ENCODE peak calls at places on chromosomes 7 and 10, in seven cellular contexts. One of them, this sample, is unnamed.

GRCh38 chr10:89475137-89475536 is 60.3 kb downstream of the SLC16A12 start:
- DNase-seq in GM12878: no peak
- DNase-seq in HL-60: no peak
- DNase-seq in colonic mucosa: no peak
- DNase-seq in left lung: no peak
- DNase-seq in transverse colon: no peak
- DNase-seq in uterus: no peak
- DNase-seq in this sample: no peak

GRCh38 chr10:128220011-128220410 is 93.8 kb upstream of the MKI67 start:
- DNase-seq in GM12878: no peak
- DNase-seq in HL-60: no peak
- DNase-seq in colonic mucosa: no peak
- DNase-seq in left lung: no peak
- DNase-seq in transverse colon: peak
- DNase-seq in uterus: no peak
- DNase-seq in this sample: no peak

GRCh38 chr10:129105266-129105665 is 361.8 kb upstream of the MGMT start:
- DNase-seq in GM12878: no peak
- DNase-seq in HL-60: no peak
- DNase-seq in colonic mucosa: no peak
- DNase-seq in left lung: no peak
- DNase-seq in transverse colon: no peak
- DNase-seq in uterus: no peak
- DNase-seq in this sample: no peak

GRCh38 chr7:46569117-46569433 is 648.0 kb upstream of the IGFBP3 start:
- DNase-seq in GM12878: no peak
- DNase-seq in HL-60: no peak
- DNase-seq in colonic mucosa: no peak
- DNase-seq in left lung: no peak
- DNase-seq in transverse colon: no peak
- DNase-seq in uterus: no peak
- DNase-seq in this sample: no peak

GRCh38 chr7:105493928-105494325 is 28.1 kb downstream of the PUS7 start:
- DNase-seq in GM12878: no peak
- DNase-seq in HL-60: no peak
- DNase-seq in colonic mucosa: no peak
- DNase-seq in left lung: no peak
- DNase-seq in transverse colon: no peak
- DNase-seq in uterus: no peak
- DNase-seq in this sample: no peak

GRCh38 chr7:17233643-17234397 is 64.6 kb upstream of the AHR start:
- DNase-seq in GM12878: peak
- DNase-seq in HL-60: peak
- DNase-seq in colonic mucosa: no peak
- DNase-seq in left lung: no peak
- DNase-seq in transverse colon: no peak
- DNase-seq in uterus: no peak
- DNase-seq in this sample: no peak

GRCh38 chr10:21944727-21945386 is 58.7 kb downstream of the DNAJC1 start:
- DNase-seq in GM12878: no peak
- DNase-seq in HL-60: no peak
- DNase-seq in colonic mucosa: no peak
- DNase-seq in left lung: no peak
- DNase-seq in transverse colon: no peak
- DNase-seq in uterus: no peak
- DNase-seq in this sample: no peak

GRCh38 chr10:100569687-100570517 is 34.2 kb downstream of the HIF1AN start:
- DNase-seq in GM12878: no peak
- DNase-seq in HL-60: no peak
- DNase-seq in colonic mucosa: no peak
- DNase-seq in left lung: no peak
- DNase-seq in transverse colon: no peak
- DNase-seq in uterus: no peak
- DNase-seq in this sample: no peak

GRCh38 chr10:122658356-122659049 is 41.1 kb downstream of the C10orf120 start:
- DNase-seq in GM12878: no peak
- DNase-seq in HL-60: no peak
- DNase-seq in colonic mucosa: no peak
- DNase-seq in left lung: no peak
- DNase-seq in transverse colon: no peak
- DNase-seq in uterus: no peak
- DNase-seq in this sample: no peak

GRCh38 chr7:14766747-14767146 is 135.8 kb downstream of the DGKB start:
- DNase-seq in GM12878: no peak
- DNase-seq in HL-60: no peak
- DNase-seq in colonic mucosa: no peak
- DNase-seq in left lung: no peak
- DNase-seq in transverse colon: no peak
- DNase-seq in uterus: no peak
- DNase-seq in this sample: no peak

GRCh38 chr7:2012981-2013380 is 219.8 kb downstream of the MAD1L1 start:
- DNase-seq in GM12878: no peak
- DNase-seq in HL-60: no peak
- DNase-seq in colonic mucosa: no peak
- DNase-seq in left lung: peak
- DNase-seq in transverse colon: no peak
- DNase-seq in uterus: no peak
- DNase-seq in this sample: no peak

GRCh38 chr7:27148776-27149641 is 1.4 kb upstream of the HOXA6 start:
- DNase-seq in GM12878: no peak
- DNase-seq in HL-60: no peak
- DNase-seq in colonic mucosa: peak
- DNase-seq in left lung: peak
- DNase-seq in transverse colon: peak
- DNase-seq in uterus: no peak
- DNase-seq in this sample: no peak

GRCh38 chr7:895451-896052 is 19.2 kb downstream of the GET4 start:
- DNase-seq in GM12878: no peak
- DNase-seq in HL-60: no peak
- DNase-seq in colonic mucosa: no peak
- DNase-seq in left lung: peak
- DNase-seq in transverse colon: no peak
- DNase-seq in uterus: no peak
- DNase-seq in this sample: no peak

GRCh38 chr7:913736-914520 is 37.6 kb downstream of the GET4 start:
- DNase-seq in GM12878: no peak
- DNase-seq in HL-60: no peak
- DNase-seq in colonic mucosa: peak
- DNase-seq in left lung: peak
- DNase-seq in transverse colon: peak
- DNase-seq in uterus: no peak
- DNase-seq in this sample: peak

GRCh38 chr10:34222359-34222758 is 592.7 kb downstream of the PARD3 start:
- DNase-seq in GM12878: no peak
- DNase-seq in HL-60: no peak
- DNase-seq in colonic mucosa: no peak
- DNase-seq in left lung: no peak
- DNase-seq in transverse colon: no peak
- DNase-seq in uterus: no peak
- DNase-seq in this sample: no peak

DNA sequence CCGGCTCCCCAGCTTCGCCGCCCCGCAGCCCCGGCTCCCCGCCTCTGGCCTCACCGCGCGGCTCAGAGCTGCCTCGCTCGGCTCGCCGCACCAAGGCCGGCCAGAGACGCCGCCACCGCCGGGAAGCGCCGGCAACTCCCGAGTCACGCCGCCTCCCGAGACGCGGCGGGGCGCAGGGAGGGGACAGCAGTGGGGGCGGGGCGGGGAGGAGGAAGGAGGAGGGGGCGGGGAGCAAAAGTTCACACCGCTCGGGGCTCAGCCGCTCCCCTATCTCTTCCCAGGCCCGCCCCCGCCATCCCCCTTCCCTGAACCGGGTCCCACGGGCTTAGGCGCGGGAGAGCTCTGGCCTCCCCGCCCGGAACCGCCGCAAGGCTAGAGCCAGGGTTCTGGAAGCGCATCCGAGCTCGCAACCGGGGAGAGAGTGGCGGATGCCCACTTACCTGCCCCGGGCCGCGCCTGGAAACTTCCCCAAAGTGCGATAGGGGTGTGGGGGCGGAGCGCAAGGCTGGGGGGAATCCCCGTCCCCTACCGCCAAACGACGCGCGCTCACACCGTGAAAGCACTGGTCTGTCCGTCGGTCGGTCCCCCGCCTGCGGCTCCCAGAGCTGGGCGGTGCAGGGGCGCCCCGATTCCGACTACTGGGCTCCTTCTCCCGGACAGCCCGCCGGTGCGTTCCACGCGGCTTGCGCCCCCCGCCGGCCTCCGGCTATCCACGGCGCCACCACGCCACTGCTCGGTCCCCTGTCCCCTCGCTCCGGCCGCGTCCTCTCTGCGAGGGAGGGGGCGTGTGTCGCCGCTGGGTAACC is 925 bp downstream of the CHST15 start:
- DNase-seq in GM12878: no peak
- DNase-seq in HL-60: no peak
- DNase-seq in colonic mucosa: peak
- DNase-seq in left lung: peak
- DNase-seq in transverse colon: peak
- DNase-seq in uterus: peak
- DNase-seq in this sample: no peak
- TF ChIP-seq CTCF in GM12878: peak
- TF ChIP-seq CTCF in HL-60: no peak
- TF ChIP-seq CTCF in colonic mucosa: no peak
- TF ChIP-seq CTCF in left lung: no peak
- TF ChIP-seq CTCF in transverse colon: no peak
- TF ChIP-seq CTCF in uterus: peak
- TF ChIP-seq CTCF in this sample: peak

GRCh38 chr10:78820007-78820362 is 248.8 kb upstream of the ZMIZ1 start:
- DNase-seq in GM12878: no peak
- DNase-seq in HL-60: no peak
- DNase-seq in colonic mucosa: no peak
- DNase-seq in left lung: no peak
- DNase-seq in transverse colon: no peak
- DNase-seq in uterus: no peak
- DNase-seq in this sample: peak

GRCh38 chr10:78819361-78820006 is 249.3 kb upstream of the ZMIZ1 start:
- DNase-seq in GM12878: no peak
- DNase-seq in HL-60: no peak
- DNase-seq in colonic mucosa: no peak
- DNase-seq in left lung: no peak
- DNase-seq in transverse colon: no peak
- DNase-seq in uterus: no peak
- DNase-seq in this sample: no peak

GRCh38 chr10:78817361-78817760 is 251.4 kb upstream of the ZMIZ1 start:
- DNase-seq in GM12878: no peak
- DNase-seq in HL-60: peak
- DNase-seq in colonic mucosa: no peak
- DNase-seq in left lung: no peak
- DNase-seq in transverse colon: no peak
- DNase-seq in uterus: peak
- DNase-seq in this sample: no peak

GRCh38 chr10:78815702-78816334 is 252.9 kb upstream of the ZMIZ1 start:
- DNase-seq in GM12878: no peak
- DNase-seq in HL-60: no peak
- DNase-seq in colonic mucosa: no peak
- DNase-seq in left lung: no peak
- DNase-seq in transverse colon: no peak
- DNase-seq in uterus: no peak
- DNase-seq in this sample: no peak

GRCh38 chr10:78817804-78818203 is 251.0 kb upstream of the ZMIZ1 start:
- DNase-seq in GM12878: no peak
- DNase-seq in HL-60: no peak
- DNase-seq in colonic mucosa: no peak
- DNase-seq in left lung: no peak
- DNase-seq in transverse colon: no peak
- DNase-seq in uterus: no peak
- DNase-seq in this sample: no peak
- H3K27ac ChIP-seq in GM12878: no peak
- H3K27ac ChIP-seq in HL-60: no peak
- H3K27ac ChIP-seq in colonic mucosa: no peak
- H3K27ac ChIP-seq in left lung: no peak
- H3K27ac ChIP-seq in transverse colon: no peak
- H3K27ac ChIP-seq in uterus: no peak
- H3K27ac ChIP-seq in this sample: no peak

DNA sequence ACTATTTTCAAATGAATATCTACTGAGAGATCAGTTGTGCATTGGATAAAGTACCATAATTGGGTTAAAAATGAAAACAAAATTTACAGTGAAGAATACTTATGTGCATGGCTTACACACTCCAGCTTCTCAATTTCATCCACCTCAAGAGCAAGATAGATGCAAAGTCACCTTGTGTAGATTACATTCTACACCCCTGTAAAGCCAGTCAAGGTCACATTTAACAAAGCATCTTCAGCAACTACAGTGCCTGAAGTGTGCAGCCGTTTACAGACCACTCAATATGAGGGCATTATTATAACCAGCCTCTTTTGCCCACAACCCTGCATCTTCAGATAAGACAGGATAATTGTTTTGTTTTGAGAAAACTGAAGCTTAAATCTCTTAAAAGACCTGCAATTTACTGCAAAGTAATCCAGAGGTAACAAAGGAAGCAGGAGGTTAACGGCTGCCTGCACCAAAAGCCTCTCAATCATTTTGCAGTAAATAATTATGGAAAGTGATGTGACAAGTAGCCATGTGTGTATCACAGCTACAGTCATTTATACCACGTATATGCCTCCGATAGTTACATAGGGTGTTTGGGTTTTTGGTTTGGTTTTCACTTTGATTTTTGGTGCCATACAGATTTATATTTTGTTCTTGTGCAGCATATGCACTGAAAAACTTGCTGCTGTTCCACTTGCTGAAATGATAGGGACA is 4.9 kb downstream of the PURB start:
- DNase-seq in GM12878: no peak
- DNase-seq in HL-60: no peak
- DNase-seq in colonic mucosa: no peak
- DNase-seq in left lung: no peak
- DNase-seq in transverse colon: no peak
- DNase-seq in uterus: no peak
- DNase-seq in this sample: no peak
- H3K4me3 ChIP-seq in GM12878: peak
- H3K4me3 ChIP-seq in HL-60: peak
- H3K4me3 ChIP-seq in colonic mucosa: peak
- H3K4me3 ChIP-seq in left lung: peak
- H3K4me3 ChIP-seq in transverse colon: no peak
- H3K4me3 ChIP-seq in uterus: no peak
- H3K4me3 ChIP-seq in this sample: peak

GRCh38 chr10:4983615-4984216 is 19.9 kb downstream of the AKR1C2 start:
- DNase-seq in GM12878: no peak
- DNase-seq in HL-60: no peak
- DNase-seq in colonic mucosa: no peak
- DNase-seq in left lung: no peak
- DNase-seq in transverse colon: no peak
- DNase-seq in uterus: no peak
- DNase-seq in this sample: no peak

GRCh38 chr10:4982764-4983226 is 19.6 kb downstream of the AKR1C1 start:
- DNase-seq in GM12878: no peak
- DNase-seq in HL-60: no peak
- DNase-seq in colonic mucosa: no peak
- DNase-seq in left lung: no peak
- DNase-seq in transverse colon: no peak
- DNase-seq in uterus: no peak
- DNase-seq in this sample: no peak

GRCh38 chr10:4984223-4984622 is 19.4 kb downstream of the AKR1C2 start:
- DNase-seq in GM12878: no peak
- DNase-seq in HL-60: no peak
- DNase-seq in colonic mucosa: no peak
- DNase-seq in left lung: no peak
- DNase-seq in transverse colon: no peak
- DNase-seq in uterus: no peak
- DNase-seq in this sample: no peak

GRCh38 chr10:4980793-4981192 is 17.6 kb downstream of the AKR1C1 start:
- DNase-seq in GM12878: no peak
- DNase-seq in HL-60: no peak
- DNase-seq in colonic mucosa: no peak
- DNase-seq in left lung: no peak
- DNase-seq in transverse colon: no peak
- DNase-seq in uterus: no peak
- DNase-seq in this sample: no peak

GRCh38 chr10:4981722-4982471 is 18.7 kb downstream of the AKR1C1 start:
- DNase-seq in GM12878: no peak
- DNase-seq in HL-60: no peak
- DNase-seq in colonic mucosa: peak
- DNase-seq in left lung: no peak
- DNase-seq in transverse colon: peak
- DNase-seq in uterus: no peak
- DNase-seq in this sample: no peak
- TF ChIP-seq CTCF in GM12878: peak
- TF ChIP-seq CTCF in HL-60: no peak
- TF ChIP-seq CTCF in colonic mucosa: no peak
- TF ChIP-seq CTCF in left lung: peak
- TF ChIP-seq CTCF in transverse colon: peak
- TF ChIP-seq CTCF in uterus: no peak
- TF ChIP-seq CTCF in this sample: peak